ENCODE peak calls at places on chromosomes 5 and 9, in eight cellular contexts. K, Q, C, X, J, Z, P and U are unnamed samples.

GRCh38 chr9:122051401-122052346 is 41.4 kb downstream of the TTLL11 start:
- DNase-seq in K (no peak), Q (peak), C (no peak), X (no peak), J (no peak), Z (no peak), P (no peak), U (no peak)

GRCh38 chr9:93278164-93278563 is 94.2 kb downstream of the WNK2 start:
- DNase-seq in K (no peak), Q (no peak), C (no peak), X (no peak), J (no peak), Z (no peak), P (no peak), U (no peak)

GRCh38 chr9:110912701-110913291 is 125.5 kb downstream of the LPAR1 start:
- DNase-seq in K (no peak), Q (no peak), C (no peak), X (no peak), J (no peak), Z (no peak), P (peak), U (no peak)

GRCh38 chr9:89410709-89411111 is 87.2 kb downstream of the SEMA4D start:
- DNase-seq in K (no peak), Q (no peak), C (no peak), X (no peak), J (no peak), Z (no peak), P (peak), U (no peak)

GRCh38 chr5:59756373-59757035 is 137.0 kb downstream of the PDE4D start:
- DNase-seq in K (no peak), Q (no peak), C (no peak), X (no peak), J (no peak), Z (peak), P (peak), U (peak)

GRCh38 chr9:98879094-98879957 is 64.4 kb upstream of the COL15A1 start:
- DNase-seq in K (no peak), Q (no peak), C (no peak), X (no peak), J (no peak), Z (no peak), P (no peak), U (no peak)

GRCh38 chr5:169268019-169268418 is 32.9 kb downstream of the SLIT3 start:
- DNase-seq in K (peak), Q (no peak), C (no peak), X (no peak), J (no peak), Z (no peak), P (no peak), U (no peak)

GRCh38 chr5:127577458-127577857 is 60.0 kb downstream of the PRRC1 start:
- DNase-seq in K (no peak), Q (peak), C (no peak), X (no peak), J (no peak), Z (no peak), P (no peak), U (no peak)

GRCh38 chr5:9787813-9788600 is 157.9 kb upstream of the TAS2R1 start:
- DNase-seq in K (no peak), Q (no peak), C (no peak), X (no peak), J (no peak), Z (no peak), P (no peak), U (no peak)

GRCh38 chr5:140362875-140363630 is 3.1 kb downstream of the SLC4A9 start:
- DNase-seq in K (no peak), Q (peak), C (no peak), X (peak), J (peak), Z (peak), P (peak), U (peak)

GRCh38 chr9:97809666-97810344 is 43.2 kb upstream of the FOXE1 start:
- DNase-seq in K (no peak), Q (no peak), C (no peak), X (no peak), J (no peak), Z (no peak), P (no peak), U (no peak)

GRCh38 chr9:120778758-120779157 is 14.5 kb downstream of the FBXW2 start:
- DNase-seq in K (no peak), Q (no peak), C (no peak), X (no peak), J (no peak), Z (no peak), P (no peak), U (no peak)

GRCh38 chr5:91266184-91266705 is 116.9 kb downstream of the ARRDC3 start:
- DNase-seq in K (no peak), Q (peak), C (no peak), X (no peak), J (no peak), Z (no peak), P (peak), U (no peak)

GRCh38 chr9:133471551-133472276 is 7.2 kb downstream of the SLC2A6 start:
- DNase-seq in K (no peak), Q (no peak), C (no peak), X (no peak), J (no peak), Z (peak), P (no peak), U (no peak)

GRCh38 chr5:12237837-12238575 is 333.8 kb upstream of the CTNND2 start:
- DNase-seq in K (no peak), Q (no peak), C (no peak), X (no peak), J (no peak), Z (no peak), P (no peak), U (no peak)

GRCh38 chr5:135441919-135442318 is 5.2 kb downstream of the DCANP1 start:
- DNase-seq in K (no peak), Q (no peak), C (no peak), X (no peak), J (no peak), Z (no peak), P (no peak), U (no peak)

GRCh38 chr9:100216178-100216787 is 117.2 kb downstream of the INVS start:
- DNase-seq in K (no peak), Q (peak), C (no peak), X (peak), J (peak), Z (peak), P (peak), U (peak)

GRCh38 chr5:67640011-67640410 is 443.4 kb upstream of the CD180 start:
- DNase-seq in K (no peak), Q (no peak), C (no peak), X (no peak), J (no peak), Z (no peak), P (no peak), U (no peak)

GRCh38 chr5:18882162-18882561 is 1105.8 kb downstream of the CDH18 start:
- DNase-seq in K (no peak), Q (no peak), C (no peak), X (no peak), J (no peak), Z (no peak), P (peak), U (no peak)

GRCh38 chr5:18876565-18876964 is 1111.4 kb downstream of the CDH18 start:
- DNase-seq in K (no peak), Q (no peak), C (no peak), X (no peak), J (no peak), Z (no peak), P (no peak), U (no peak)

DNA sequence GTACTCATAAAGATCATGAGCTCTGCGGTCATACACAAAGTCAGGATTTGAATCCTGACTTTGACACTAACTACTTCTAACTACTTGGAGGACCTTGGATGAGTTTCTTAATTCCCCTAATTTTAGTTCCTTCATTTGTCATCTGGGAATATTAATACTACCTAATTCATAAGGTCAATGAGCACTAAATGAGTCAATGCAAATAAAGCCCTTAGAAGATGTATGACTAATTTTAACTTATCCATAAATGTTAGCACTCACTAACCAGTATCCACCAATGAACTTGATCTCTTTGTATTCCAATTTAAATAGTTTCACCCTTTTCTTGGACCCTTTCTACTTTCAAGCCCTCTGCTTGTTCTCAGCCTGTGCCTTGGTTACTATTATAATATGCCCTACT is 1106.4 kb downstream of the CDH18 start:
- DNase-seq in K (no peak), Q (no peak), C (no peak), X (no peak), J (no peak), Z (no peak), P (peak), U (no peak)
- TF ChIP-seq CTCF in K (no peak), Q (no peak), C (no peak), X (no peak), J (no peak), Z (no peak), P (no peak), U (no peak)

GRCh38 chr5:115549154-115549553 is 4.6 kb upstream of the FEM1C start:
- DNase-seq in K (no peak), Q (no peak), C (no peak), X (peak), J (peak), Z (no peak), P (peak), U (peak)
- TF ChIP-seq CTCF in K (peak), Q (peak), C (no peak), X (peak), J (peak), Z (no peak), P (peak), U (no peak)

GRCh38 chr9:21402387-21403247 is 6.3 kb upstream of the IFNA8 start:
- DNase-seq in K (no peak), Q (no peak), C (no peak), X (peak), J (no peak), Z (no peak), P (no peak), U (peak)
- TF ChIP-seq CTCF in K (no peak), Q (no peak), C (no peak), X (no peak), J (no peak), Z (no peak), P (no peak), U (no peak)

GRCh38 chr9:131635285-131635684 is 90.0 kb downstream of the PRRT1B start:
- DNase-seq in K (peak), Q (peak), C (peak), X (no peak), J (no peak), Z (peak), P (peak), U (peak)
- TF ChIP-seq CTCF in K (peak), Q (peak), C (no peak), X (no peak), J (no peak), Z (no peak), P (no peak), U (no peak)

GRCh38 chr5:171272996-171273970 is 35.8 kb upstream of the TLX3 start:
- DNase-seq in K (no peak), Q (peak), C (no peak), X (peak), J (peak), Z (no peak), P (peak), U (peak)
- TF ChIP-seq CTCF in K (peak), Q (peak), C (no peak), X (no peak), J (peak), Z (no peak), P (peak), U (peak)

DNA sequence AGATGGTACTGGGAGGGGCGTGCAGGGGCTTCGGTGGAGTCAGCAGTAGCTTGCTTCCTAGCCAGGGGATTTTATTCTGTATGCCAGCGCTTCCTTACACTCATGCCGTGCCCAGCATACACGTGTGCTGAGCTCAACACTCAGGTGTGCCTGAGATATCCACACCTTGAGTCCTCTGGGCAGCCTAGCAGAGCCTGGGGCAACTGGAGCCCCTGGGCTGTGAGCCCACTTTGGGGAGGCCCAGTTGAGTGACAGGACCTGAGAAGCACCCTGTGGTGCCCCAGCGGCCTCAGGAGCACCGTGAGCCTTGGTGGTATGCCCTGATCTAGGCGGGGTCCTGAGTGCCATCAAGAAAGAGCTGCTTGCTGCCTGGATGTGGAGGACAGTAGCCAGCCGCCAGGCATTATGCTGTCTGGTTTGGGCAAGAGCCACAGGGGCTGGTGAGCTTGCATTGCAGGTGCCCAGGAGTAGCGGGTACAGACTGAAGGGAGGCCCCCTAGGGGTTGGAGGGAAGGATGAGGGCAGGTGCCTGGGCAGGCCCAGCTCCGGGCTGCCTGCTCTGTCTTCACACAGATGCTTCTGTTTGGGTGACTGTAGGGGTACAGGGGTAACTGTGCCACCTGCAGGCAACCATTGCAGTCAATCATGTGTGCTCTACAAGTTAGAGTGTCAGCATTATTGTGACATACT is 42.9 kb downstream of the BNIP1 start:
- DNase-seq in K (no peak), Q (no peak), C (no peak), X (peak), J (peak), Z (no peak), P (no peak), U (peak)
- TF ChIP-seq CTCF in K (no peak), Q (no peak), C (no peak), X (no peak), J (peak), Z (no peak), P (peak), U (peak)